ENCODE peak calls at places on chromosome 13, in seven cellular contexts. One of them, this sample, is unnamed. For H3K36me3 and H3K4me1, the result is how much of the 10 kb centered on the place peaks cover.

GRCh38 chr13:26050568-26051230 is 1.1 kb downstream of the SHISA2 start:
- DNase-seq in aorta: no peak
- DNase-seq in left ventricle myocardium inferior: no peak
- DNase-seq in IMR-90: no peak
- DNase-seq in heart right ventricle: peak
- DNase-seq in lower lobe of right lung: peak
- DNase-seq in heart left ventricle: no peak
- DNase-seq in this sample: no peak

GRCh38 chr13:99932912-99933311 is 38.7 kb downstream of the ZIC5 start:
- DNase-seq in IMR-90: no peak
- DNase-seq in lower lobe of right lung: no peak
- DNase-seq in left ventricle myocardium inferior: no peak
- DNase-seq in aorta: no peak
- DNase-seq in heart left ventricle: no peak
- DNase-seq in heart right ventricle: no peak
- DNase-seq in this sample: no peak

GRCh38 chr13:21556051-21556450 is 47.9 kb downstream of the MICU2 start:
- DNase-seq in heart right ventricle: no peak
- DNase-seq in heart left ventricle: no peak
- DNase-seq in aorta: no peak
- DNase-seq in IMR-90: no peak
- DNase-seq in left ventricle myocardium inferior: no peak
- DNase-seq in lower lobe of right lung: no peak
- DNase-seq in this sample: no peak

GRCh38 chr13:95356916-95357315 is 55.7 kb upstream of the ABCC4 start:
- DNase-seq in heart right ventricle: no peak
- DNase-seq in left ventricle myocardium inferior: no peak
- DNase-seq in lower lobe of right lung: no peak
- DNase-seq in aorta: no peak
- DNase-seq in IMR-90: no peak
- DNase-seq in heart left ventricle: no peak
- DNase-seq in this sample: peak

GRCh38 chr13:100870898-100871297 is 196.3 kb upstream of the TMTC4 start:
- DNase-seq in heart right ventricle: no peak
- DNase-seq in IMR-90: no peak
- DNase-seq in lower lobe of right lung: no peak
- DNase-seq in aorta: no peak
- DNase-seq in heart left ventricle: no peak
- DNase-seq in left ventricle myocardium inferior: no peak
- DNase-seq in this sample: no peak

GRCh38 chr13:44848956-44849748 is 140.1 kb downstream of the NUFIP1 start:
- DNase-seq in left ventricle myocardium inferior: no peak
- DNase-seq in lower lobe of right lung: no peak
- DNase-seq in heart left ventricle: no peak
- DNase-seq in heart right ventricle: no peak
- DNase-seq in IMR-90: no peak
- DNase-seq in aorta: no peak
- DNase-seq in this sample: no peak

GRCh38 chr13:42762917-42763316 is 18.5 kb upstream of the FAM216B start:
- DNase-seq in aorta: no peak
- DNase-seq in heart right ventricle: no peak
- DNase-seq in IMR-90: peak
- DNase-seq in left ventricle myocardium inferior: no peak
- DNase-seq in heart left ventricle: no peak
- DNase-seq in lower lobe of right lung: no peak
- DNase-seq in this sample: no peak

GRCh38 chr13:96091164-96091931 is 1.4 kb downstream of the HS6ST3 start:
- DNase-seq in IMR-90: no peak
- DNase-seq in heart right ventricle: peak
- DNase-seq in lower lobe of right lung: peak
- DNase-seq in aorta: no peak
- DNase-seq in heart left ventricle: no peak
- DNase-seq in left ventricle myocardium inferior: peak
- DNase-seq in this sample: no peak

GRCh38 chr13:101416181-101417042 is at the start of gene NALCN:
- DNase-seq in heart left ventricle: peak
- DNase-seq in lower lobe of right lung: peak
- DNase-seq in aorta: peak
- DNase-seq in heart right ventricle: peak
- DNase-seq in IMR-90: no peak
- DNase-seq in left ventricle myocardium inferior: peak
- DNase-seq in this sample: no peak

GRCh38 chr13:94162289-94162688 is 317.2 kb downstream of the DCT start:
- DNase-seq in heart left ventricle: no peak
- DNase-seq in aorta: no peak
- DNase-seq in heart right ventricle: peak
- DNase-seq in IMR-90: no peak
- DNase-seq in left ventricle myocardium inferior: peak
- DNase-seq in lower lobe of right lung: peak
- DNase-seq in this sample: no peak

GRCh38 chr13:72293206-72293605 is 426.2 kb upstream of the DACH1 start:
- DNase-seq in aorta: no peak
- DNase-seq in left ventricle myocardium inferior: no peak
- DNase-seq in lower lobe of right lung: no peak
- DNase-seq in heart right ventricle: no peak
- DNase-seq in IMR-90: no peak
- DNase-seq in heart left ventricle: no peak
- DNase-seq in this sample: no peak

GRCh38 chr13:78121459-78122348 is 203.1 kb upstream of the EDNRB start:
- DNase-seq in left ventricle myocardium inferior: peak
- DNase-seq in lower lobe of right lung: no peak
- DNase-seq in heart left ventricle: peak
- DNase-seq in aorta: no peak
- DNase-seq in IMR-90: peak
- DNase-seq in heart right ventricle: no peak
- DNase-seq in this sample: peak

GRCh38 chr13:30697177-30697953 is 38.0 kb upstream of the ALOX5AP start:
- DNase-seq in aorta: no peak
- DNase-seq in left ventricle myocardium inferior: no peak
- DNase-seq in lower lobe of right lung: no peak
- DNase-seq in IMR-90: no peak
- DNase-seq in heart right ventricle: no peak
- DNase-seq in heart left ventricle: no peak
- DNase-seq in this sample: peak

GRCh38 chr13:112688560-112689497 is 1.0 kb upstream of the ATP11A start:
- DNase-seq in lower lobe of right lung: peak
- DNase-seq in left ventricle myocardium inferior: no peak
- DNase-seq in IMR-90: no peak
- DNase-seq in heart left ventricle: no peak
- DNase-seq in heart right ventricle: no peak
- DNase-seq in aorta: peak
- DNase-seq in this sample: no peak

GRCh38 chr13:44618326-44618725 is 42.2 kb upstream of the TSC22D1 start:
- DNase-seq in heart right ventricle: no peak
- DNase-seq in lower lobe of right lung: no peak
- DNase-seq in aorta: no peak
- DNase-seq in IMR-90: peak
- DNase-seq in heart left ventricle: no peak
- DNase-seq in left ventricle myocardium inferior: no peak
- DNase-seq in this sample: no peak

GRCh38 chr13:101516262-101516661 is 63.8 kb downstream of the ITGBL1 start:
- DNase-seq in IMR-90: no peak
- DNase-seq in lower lobe of right lung: no peak
- DNase-seq in heart left ventricle: no peak
- DNase-seq in aorta: no peak
- DNase-seq in heart right ventricle: no peak
- DNase-seq in left ventricle myocardium inferior: no peak
- DNase-seq in this sample: no peak

GRCh38 chr13:112835796-112836195 is 133.2 kb upstream of the MCF2L start:
- DNase-seq in heart right ventricle: no peak
- DNase-seq in IMR-90: no peak
- DNase-seq in lower lobe of right lung: no peak
- DNase-seq in aorta: no peak
- DNase-seq in heart left ventricle: no peak
- DNase-seq in left ventricle myocardium inferior: no peak
- DNase-seq in this sample: no peak

DNA sequence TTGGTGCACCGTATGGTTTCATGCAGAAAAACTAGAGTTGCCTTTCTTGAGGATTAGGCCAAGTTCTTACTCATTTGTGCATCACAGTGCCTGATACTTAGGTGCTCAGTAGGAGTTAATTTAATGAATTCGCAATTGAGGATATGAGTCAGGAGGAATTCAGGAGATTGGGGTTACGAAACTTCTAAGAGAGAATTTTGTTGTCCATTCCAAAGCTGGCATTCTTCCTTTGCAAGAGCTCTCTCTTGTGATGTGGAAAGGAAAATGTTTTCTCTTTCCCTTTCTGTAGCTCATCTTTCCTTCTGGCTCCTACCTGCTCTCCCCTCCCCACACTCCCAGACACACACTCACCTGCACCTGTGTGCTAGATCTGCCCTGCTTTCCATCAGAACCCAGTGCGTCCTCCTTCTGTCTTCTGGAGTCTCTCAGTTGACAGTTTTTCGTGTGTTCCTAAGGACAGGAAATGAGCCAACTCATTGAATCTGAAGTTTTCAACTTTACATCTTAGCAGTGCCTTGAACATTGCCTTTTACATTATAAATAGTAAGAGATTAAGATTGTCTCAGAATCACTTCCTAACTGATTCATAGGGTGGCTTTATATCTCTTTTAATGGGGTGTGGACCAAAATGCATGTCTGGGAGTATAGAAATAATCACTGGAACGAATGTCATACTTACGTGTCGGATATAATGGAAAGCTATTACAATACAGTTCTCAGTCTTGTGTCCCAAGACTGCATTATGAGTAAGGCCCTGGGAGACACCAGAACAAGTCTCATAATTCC is 19.7 kb upstream of the ERCC5 start:
- DNase-seq in aorta: no peak
- DNase-seq in left ventricle myocardium inferior: no peak
- DNase-seq in IMR-90: peak
- DNase-seq in heart right ventricle: no peak
- DNase-seq in lower lobe of right lung: no peak
- DNase-seq in heart left ventricle: no peak
- DNase-seq in this sample: no peak
- H3K36me3 ChIP-seq in aorta: under half
- H3K36me3 ChIP-seq in left ventricle myocardium inferior: half or more
- H3K36me3 ChIP-seq in IMR-90: under half
- H3K36me3 ChIP-seq in heart right ventricle: under half
- H3K36me3 ChIP-seq in lower lobe of right lung: half or more
- H3K36me3 ChIP-seq in heart left ventricle: under half
- H3K36me3 ChIP-seq in this sample: under half

GRCh38 chr13:51726446-51727185 is 77.3 kb downstream of the DHRS12 start:
- DNase-seq in IMR-90: peak
- DNase-seq in left ventricle myocardium inferior: no peak
- DNase-seq in heart right ventricle: no peak
- DNase-seq in lower lobe of right lung: no peak
- DNase-seq in aorta: no peak
- DNase-seq in heart left ventricle: no peak
- DNase-seq in this sample: no peak

GRCh38 chr13:51728972-51729371 is 75.0 kb downstream of the DHRS12 start:
- DNase-seq in IMR-90: peak
- DNase-seq in left ventricle myocardium inferior: no peak
- DNase-seq in heart left ventricle: no peak
- DNase-seq in lower lobe of right lung: no peak
- DNase-seq in heart right ventricle: no peak
- DNase-seq in aorta: no peak
- DNase-seq in this sample: no peak

GRCh38 chr13:51729853-51730553 is 74.0 kb downstream of the DHRS12 start:
- DNase-seq in IMR-90: peak
- DNase-seq in heart right ventricle: no peak
- DNase-seq in aorta: peak
- DNase-seq in heart left ventricle: no peak
- DNase-seq in lower lobe of right lung: no peak
- DNase-seq in left ventricle myocardium inferior: no peak
- DNase-seq in this sample: peak

GRCh38 chr13:51727634-51728274 is 76.2 kb downstream of the DHRS12 start:
- DNase-seq in left ventricle myocardium inferior: no peak
- DNase-seq in heart right ventricle: no peak
- DNase-seq in aorta: no peak
- DNase-seq in heart left ventricle: no peak
- DNase-seq in lower lobe of right lung: no peak
- DNase-seq in IMR-90: no peak
- DNase-seq in this sample: no peak

DNA sequence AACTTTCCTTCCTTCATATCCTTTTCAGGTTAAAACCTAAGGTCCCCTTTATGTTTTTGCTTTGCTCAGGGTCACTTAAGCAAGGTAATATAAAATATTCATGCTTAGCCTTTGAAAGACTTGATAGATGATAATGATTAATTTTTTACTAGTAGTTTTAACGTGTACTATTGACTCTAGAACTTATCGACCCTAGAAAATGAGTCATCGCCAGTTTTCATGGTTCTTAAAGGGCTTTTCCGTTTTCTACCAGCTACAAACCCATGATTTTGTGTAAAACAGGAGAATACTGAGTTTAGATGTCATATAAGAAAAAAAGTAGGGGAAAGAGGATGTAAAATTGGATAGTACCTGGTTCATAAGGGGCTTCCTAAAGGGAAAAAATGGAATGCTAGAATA is 75.7 kb downstream of the DHRS12 start:
- DNase-seq in IMR-90: no peak
- DNase-seq in left ventricle myocardium inferior: no peak
- DNase-seq in aorta: no peak
- DNase-seq in heart right ventricle: no peak
- DNase-seq in heart left ventricle: no peak
- DNase-seq in lower lobe of right lung: no peak
- DNase-seq in this sample: peak
- H3K4me1 ChIP-seq in IMR-90: under half
- H3K4me1 ChIP-seq in left ventricle myocardium inferior: under half
- H3K4me1 ChIP-seq in aorta: under half
- H3K4me1 ChIP-seq in heart right ventricle: half or more
- H3K4me1 ChIP-seq in heart left ventricle: under half
- H3K4me1 ChIP-seq in lower lobe of right lung: under half
- H3K4me1 ChIP-seq in this sample: under half

GRCh38 chr13:110581489-110582185 is 20.1 kb upstream of the RAB20 start:
- DNase-seq in heart left ventricle: no peak
- DNase-seq in aorta: no peak
- DNase-seq in IMR-90: no peak
- DNase-seq in lower lobe of right lung: no peak
- DNase-seq in heart right ventricle: no peak
- DNase-seq in left ventricle myocardium inferior: no peak
- DNase-seq in this sample: no peak

GRCh38 chr13:110576736-110577476 is 15.4 kb upstream of the RAB20 start:
- DNase-seq in heart right ventricle: no peak
- DNase-seq in IMR-90: no peak
- DNase-seq in aorta: no peak
- DNase-seq in left ventricle myocardium inferior: no peak
- DNase-seq in lower lobe of right lung: no peak
- DNase-seq in heart left ventricle: no peak
- DNase-seq in this sample: peak

GRCh38 chr13:110583178-110583865 is 21.8 kb upstream of the RAB20 start:
- DNase-seq in heart right ventricle: no peak
- DNase-seq in IMR-90: no peak
- DNase-seq in lower lobe of right lung: no peak
- DNase-seq in heart left ventricle: no peak
- DNase-seq in aorta: no peak
- DNase-seq in left ventricle myocardium inferior: no peak
- DNase-seq in this sample: no peak

GRCh38 chr13:110580800-110581199 is 19.3 kb upstream of the RAB20 start:
- DNase-seq in IMR-90: peak
- DNase-seq in aorta: no peak
- DNase-seq in heart left ventricle: no peak
- DNase-seq in left ventricle myocardium inferior: no peak
- DNase-seq in lower lobe of right lung: no peak
- DNase-seq in heart right ventricle: no peak
- DNase-seq in this sample: no peak

GRCh38 chr13:110582421-110582954 is 21.0 kb upstream of the RAB20 start:
- DNase-seq in IMR-90: no peak
- DNase-seq in heart right ventricle: no peak
- DNase-seq in heart left ventricle: no peak
- DNase-seq in aorta: no peak
- DNase-seq in lower lobe of right lung: no peak
- DNase-seq in left ventricle myocardium inferior: no peak
- DNase-seq in this sample: no peak
- H3K4me3 ChIP-seq in IMR-90: no peak
- H3K4me3 ChIP-seq in heart right ventricle: no peak
- H3K4me3 ChIP-seq in heart left ventricle: no peak
- H3K4me3 ChIP-seq in aorta: no peak
- H3K4me3 ChIP-seq in lower lobe of right lung: no peak
- H3K4me3 ChIP-seq in left ventricle myocardium inferior: no peak
- H3K4me3 ChIP-seq in this sample: no peak

GRCh38 chr13:114024603-114025431 is 50.9 kb upstream of the C13orf46 start:
- DNase-seq in left ventricle myocardium inferior: no peak
- DNase-seq in IMR-90: no peak
- DNase-seq in lower lobe of right lung: no peak
- DNase-seq in heart right ventricle: peak
- DNase-seq in aorta: no peak
- DNase-seq in heart left ventricle: no peak
- DNase-seq in this sample: no peak
- H3K36me3 ChIP-seq in left ventricle myocardium inferior: under half
- H3K36me3 ChIP-seq in IMR-90: half or more
- H3K36me3 ChIP-seq in lower lobe of right lung: half or more
- H3K36me3 ChIP-seq in heart right ventricle: under half
- H3K36me3 ChIP-seq in aorta: under half
- H3K36me3 ChIP-seq in heart left ventricle: under half
- H3K36me3 ChIP-seq in this sample: under half